ENCODE peak calls at places on chromosomes 2 and 18, in nine cellular contexts. One of them, this sample, is unnamed.

GRCh38 chr18:53408271-53408670 is 816.2 kb downstream of the MBD2 start:
- DNase-seq in NCI-H748 treated with DMSO at 0.1 percent for 48 hours: no peak
- DNase-seq in T-helper 2 cell: no peak
- DNase-seq in HCT116: no peak
- DNase-seq in AG04449: no peak
- DNase-seq in H54: no peak
- DNase-seq in nucleus accumbens: no peak
- DNase-seq in MCF 10A: no peak
- DNase-seq in stimulated activated CD4-positive, alpha-beta T cell treated with anti-CD3 and anti-CD28 coated beads, Interleukin-15, amount 100 ng/mL, for 48 hours: no peak
- DNase-seq in this sample: no peak

GRCh38 chr18:35497006-35497333 is 790 bp downstream of the INO80C start:
- DNase-seq in stimulated activated CD4-positive, alpha-beta T cell treated with anti-CD3 and anti-CD28 coated beads, Interleukin-15, amount 100 ng/mL, for 48 hours: no peak
- DNase-seq in NCI-H748 treated with DMSO at 0.1 percent for 48 hours: no peak
- DNase-seq in nucleus accumbens: no peak
- DNase-seq in MCF 10A: no peak
- DNase-seq in T-helper 2 cell: no peak
- DNase-seq in H54: no peak
- DNase-seq in HCT116: no peak
- DNase-seq in AG04449: no peak
- DNase-seq in this sample: no peak

GRCh38 chr2:117983040-117983439 is 30.8 kb downstream of the CCDC93 start:
- DNase-seq in H54: no peak
- DNase-seq in NCI-H748 treated with DMSO at 0.1 percent for 48 hours: no peak
- DNase-seq in HCT116: no peak
- DNase-seq in T-helper 2 cell: no peak
- DNase-seq in AG04449: no peak
- DNase-seq in nucleus accumbens: no peak
- DNase-seq in stimulated activated CD4-positive, alpha-beta T cell treated with anti-CD3 and anti-CD28 coated beads, Interleukin-15, amount 100 ng/mL, for 48 hours: no peak
- DNase-seq in MCF 10A: no peak
- DNase-seq in this sample: no peak

GRCh38 chr2:223613017-223613950 is 11.1 kb upstream of the SCG2 start:
- DNase-seq in HCT116: peak
- DNase-seq in AG04449: peak
- DNase-seq in H54: peak
- DNase-seq in T-helper 2 cell: no peak
- DNase-seq in stimulated activated CD4-positive, alpha-beta T cell treated with anti-CD3 and anti-CD28 coated beads, Interleukin-15, amount 100 ng/mL, for 48 hours: no peak
- DNase-seq in NCI-H748 treated with DMSO at 0.1 percent for 48 hours: peak
- DNase-seq in MCF 10A: peak
- DNase-seq in nucleus accumbens: peak
- DNase-seq in this sample: peak

GRCh38 chr18:58363767-58364540 is 264.9 kb downstream of the ALPK2 start:
- DNase-seq in HCT116: no peak
- DNase-seq in AG04449: no peak
- DNase-seq in MCF 10A: peak
- DNase-seq in NCI-H748 treated with DMSO at 0.1 percent for 48 hours: no peak
- DNase-seq in stimulated activated CD4-positive, alpha-beta T cell treated with anti-CD3 and anti-CD28 coated beads, Interleukin-15, amount 100 ng/mL, for 48 hours: no peak
- DNase-seq in T-helper 2 cell: no peak
- DNase-seq in nucleus accumbens: no peak
- DNase-seq in H54: no peak
- DNase-seq in this sample: no peak

GRCh38 chr2:3125761-3126130 is 251.9 kb downstream of the EIPR1 start:
- DNase-seq in MCF 10A: no peak
- DNase-seq in T-helper 2 cell: no peak
- DNase-seq in stimulated activated CD4-positive, alpha-beta T cell treated with anti-CD3 and anti-CD28 coated beads, Interleukin-15, amount 100 ng/mL, for 48 hours: no peak
- DNase-seq in HCT116: no peak
- DNase-seq in H54: no peak
- DNase-seq in AG04449: no peak
- DNase-seq in NCI-H748 treated with DMSO at 0.1 percent for 48 hours: no peak
- DNase-seq in nucleus accumbens: no peak
- DNase-seq in this sample: no peak

GRCh38 chr2:20175267-20175666 is 49.7 kb downstream of the SDC1 start:
- DNase-seq in nucleus accumbens: no peak
- DNase-seq in HCT116: no peak
- DNase-seq in T-helper 2 cell: no peak
- DNase-seq in stimulated activated CD4-positive, alpha-beta T cell treated with anti-CD3 and anti-CD28 coated beads, Interleukin-15, amount 100 ng/mL, for 48 hours: no peak
- DNase-seq in AG04449: no peak
- DNase-seq in H54: no peak
- DNase-seq in MCF 10A: no peak
- DNase-seq in NCI-H748 treated with DMSO at 0.1 percent for 48 hours: no peak
- DNase-seq in this sample: no peak

GRCh38 chr2:197437380-197437779 is 2.6 kb upstream of the SF3B1 start:
- DNase-seq in NCI-H748 treated with DMSO at 0.1 percent for 48 hours: no peak
- DNase-seq in MCF 10A: no peak
- DNase-seq in AG04449: no peak
- DNase-seq in stimulated activated CD4-positive, alpha-beta T cell treated with anti-CD3 and anti-CD28 coated beads, Interleukin-15, amount 100 ng/mL, for 48 hours: no peak
- DNase-seq in HCT116: no peak
- DNase-seq in T-helper 2 cell: no peak
- DNase-seq in H54: no peak
- DNase-seq in nucleus accumbens: no peak
- DNase-seq in this sample: no peak

GRCh38 chr2:15919716-15920444 is 20.5 kb upstream of the MYCN start:
- DNase-seq in MCF 10A: peak
- DNase-seq in stimulated activated CD4-positive, alpha-beta T cell treated with anti-CD3 and anti-CD28 coated beads, Interleukin-15, amount 100 ng/mL, for 48 hours: no peak
- DNase-seq in H54: no peak
- DNase-seq in NCI-H748 treated with DMSO at 0.1 percent for 48 hours: no peak
- DNase-seq in T-helper 2 cell: no peak
- DNase-seq in HCT116: no peak
- DNase-seq in nucleus accumbens: no peak
- DNase-seq in AG04449: no peak
- DNase-seq in this sample: no peak

GRCh38 chr18:1840878-1841277 is 730.4 kb downstream of the METTL4 start:
- DNase-seq in MCF 10A: no peak
- DNase-seq in HCT116: no peak
- DNase-seq in T-helper 2 cell: no peak
- DNase-seq in H54: no peak
- DNase-seq in stimulated activated CD4-positive, alpha-beta T cell treated with anti-CD3 and anti-CD28 coated beads, Interleukin-15, amount 100 ng/mL, for 48 hours: no peak
- DNase-seq in AG04449: no peak
- DNase-seq in nucleus accumbens: no peak
- DNase-seq in NCI-H748 treated with DMSO at 0.1 percent for 48 hours: no peak
- DNase-seq in this sample: no peak